ENCODE peak calls at places on chromosomes 13 and 19, in five cellular contexts. Y, Q, M, J and K are unnamed samples. For H3K27me3, the result is how much of the 10 kb centered on the place peaks cover.

GRCh38 chr19:54114340-54114826 is 1.1 kb downstream of the TFPT start:
- DNase-seq in J (peak), M (peak), Q (no peak), Y (no peak), K (peak)

GRCh38 chr13:99996177-99996705 is 14.7 kb downstream of the ZIC2 start:
- DNase-seq in Q (no peak), J (no peak), Y (no peak), M (no peak), K (no peak)

GRCh38 chr13:92317066-92317465 is 909.5 kb upstream of the GPC6 start:
- DNase-seq in M (no peak), J (no peak), Q (no peak), Y (no peak), K (no peak)

GRCh38 chr19:41420101-41420880 is 6.9 kb downstream of the B3GNT8 start:
- DNase-seq in Y (no peak), M (peak), J (no peak), Q (no peak), K (no peak)

GRCh38 chr19:38194061-38194701 is 29.8 kb downstream of the DPF1 start:
- DNase-seq in J (no peak), M (no peak), Y (no peak), Q (no peak), K (no peak)

GRCh38 chr19:43839139-43839538 is 12.0 kb downstream of the ZNF283 start:
- DNase-seq in J (no peak), M (no peak), Y (no peak), Q (no peak), K (no peak)

GRCh38 chr13:50410921-50411712 is 395.9 kb downstream of the KCNRG start:
- DNase-seq in M (no peak), Q (peak), J (no peak), Y (no peak), K (no peak)

GRCh38 chr13:97574926-97575325 is 141.0 kb downstream of the RAP2A start:
- DNase-seq in J (no peak), Q (peak), M (peak), Y (no peak), K (peak)

GRCh38 chr19:13984875-13985741 is 21.0 kb downstream of the RFX1 start:
- DNase-seq in M (peak), J (no peak), Q (no peak), Y (no peak), K (no peak)

GRCh38 chr19:28537896-28538295 is 675.1 kb downstream of the UQCRFS1 start:
- DNase-seq in Y (no peak), M (no peak), J (no peak), Q (no peak), K (no peak)

GRCh38 chr13:79724348-79725103 is 243.6 kb downstream of the NDFIP2 start:
- DNase-seq in Q (no peak), M (no peak), J (no peak), Y (no peak), K (peak)

GRCh38 chr19:1920644-1921043 is 15.4 kb downstream of the ADAT3 start:
- DNase-seq in M (no peak), J (no peak), Q (no peak), Y (no peak), K (no peak)

GRCh38 chr13:89763011-89763410 is 1584.5 kb upstream of the MIR17HG start:
- DNase-seq in J (no peak), Q (no peak), Y (no peak), M (no peak), K (no peak)

GRCh38 chr19:37114001-37114400 is 35.8 kb downstream of the ZNF420 start:
- DNase-seq in Q (no peak), M (no peak), J (no peak), Y (no peak), K (no peak)

GRCh38 chr19:58196911-58197616 is 14.2 kb downstream of the ZNF274 start:
- DNase-seq in Q (no peak), J (no peak), M (peak), Y (no peak), K (no peak)

GRCh38 chr13:21913010-21913409 is 242.1 kb downstream of the FGF9 start:
- DNase-seq in Q (no peak), Y (no peak), J (no peak), M (no peak), K (no peak)

GRCh38 chr19:13146763-13147563 is 3.2 kb downstream of the STX10 start:
- DNase-seq in Y (no peak), M (peak), Q (no peak), J (peak), K (peak)

GRCh38 chr19:9721861-9722260 is 46.7 kb downstream of the ZNF846 start:
- DNase-seq in M (peak), Y (no peak), J (no peak), Q (no peak), K (no peak)

GRCh38 chr13:113184568-113185440 is 23.7 kb downstream of the PCID2 start:
- DNase-seq in Y (no peak), Q (no peak), J (no peak), M (no peak), K (no peak)

GRCh38 chr13:64850017-64850416 is 2380.1 kb downstream of the PCDH9 start:
- DNase-seq in Q (no peak), J (no peak), M (no peak), Y (no peak), K (no peak)

GRCh38 chr13:50942630-50943311 is 33.2 kb downstream of the RNASEH2B start:
- DNase-seq in J (no peak), Q (no peak), Y (no peak), M (no peak), K (no peak)

GRCh38 chr19:42368765-42369164 is 21.3 kb downstream of the CNFN start:
- DNase-seq in M (no peak), J (no peak), Y (no peak), Q (no peak), K (no peak)

GRCh38 chr13:92573467-92574057 is 653.0 kb upstream of the GPC6 start:
- DNase-seq in M (peak), Y (no peak), J (no peak), Q (no peak), K (no peak)

GRCh38 chr19:40279120-40279551 is 6.0 kb downstream of the AKT2 start:
- DNase-seq in J (no peak), Y (peak), M (no peak), Q (no peak), K (peak)

GRCh38 chr19:29631450-29631849 is 25.4 kb downstream of the POP4 start:
- DNase-seq in Y (no peak), Q (no peak), M (no peak), J (no peak), K (no peak)

GRCh38 chr13:52348081-52348480 is 57.9 kb downstream of the THSD1 start:
- DNase-seq in Y (no peak), Q (no peak), J (no peak), M (no peak), K (no peak)

GRCh38 chr13:75633285-75633684 is 2.8 kb upstream of the LMO7 start:
- DNase-seq in Y (no peak), Q (no peak), J (no peak), M (no peak), K (no peak)

GRCh38 chr13:101623469-101624209 is 171.2 kb downstream of the ITGBL1 start:
- DNase-seq in M (no peak), Y (no peak), J (no peak), Q (no peak), K (no peak)

GRCh38 chr13:113917523-113918371 is 53.9 kb upstream of the GAS6 start:
- DNase-seq in Y (no peak), J (peak), Q (no peak), M (no peak), K (no peak)

GRCh38 chr13:100543872-100544602 is 44.6 kb downstream of the GGACT start:
- DNase-seq in M (no peak), J (no peak), Y (no peak), Q (no peak), K (no peak)

GRCh38 chr19:39127812-39128510 is 2.4 kb downstream of the PAK4 start:
- DNase-seq in J (peak), Q (no peak), M (no peak), Y (no peak), K (peak)

GRCh38 chr13:112722433-112723250 is 32.8 kb downstream of the ATP11A start:
- DNase-seq in M (no peak), J (peak), Y (no peak), Q (peak), K (no peak)

GRCh38 chr13:37382156-37382555 is 216.4 kb downstream of the POSTN start:
- DNase-seq in M (no peak), Q (no peak), J (no peak), Y (no peak), K (no peak)

GRCh38 chr19:50835103-50835784 is 1.9 kb upstream of the KLK15 start:
- DNase-seq in Q (no peak), M (no peak), Y (no peak), J (no peak), K (peak)

GRCh38 chr13:59641758-59642157 is 522.0 kb downstream of the DIAPH3 start:
- DNase-seq in Y (no peak), J (no peak), Q (no peak), M (no peak), K (no peak)

GRCh38 chr19:4581381-4582111 is 22.1 kb upstream of the SEMA6B start:
- DNase-seq in Q (no peak), Y (no peak), J (no peak), M (no peak), K (no peak)

GRCh38 chr19:4582112-4582553 is 22.6 kb upstream of the SEMA6B start:
- DNase-seq in Y (no peak), M (no peak), Q (no peak), J (no peak), K (no peak)

GRCh38 chr19:4584670-4585460 is 25.4 kb upstream of the SEMA6B start:
- DNase-seq in Q (no peak), J (no peak), Y (no peak), M (no peak), K (no peak)

GRCh38 chr19:4583961-4584669 is 24.6 kb upstream of the SEMA6B start:
- DNase-seq in Q (no peak), M (no peak), J (no peak), Y (no peak), K (no peak)

DNA sequence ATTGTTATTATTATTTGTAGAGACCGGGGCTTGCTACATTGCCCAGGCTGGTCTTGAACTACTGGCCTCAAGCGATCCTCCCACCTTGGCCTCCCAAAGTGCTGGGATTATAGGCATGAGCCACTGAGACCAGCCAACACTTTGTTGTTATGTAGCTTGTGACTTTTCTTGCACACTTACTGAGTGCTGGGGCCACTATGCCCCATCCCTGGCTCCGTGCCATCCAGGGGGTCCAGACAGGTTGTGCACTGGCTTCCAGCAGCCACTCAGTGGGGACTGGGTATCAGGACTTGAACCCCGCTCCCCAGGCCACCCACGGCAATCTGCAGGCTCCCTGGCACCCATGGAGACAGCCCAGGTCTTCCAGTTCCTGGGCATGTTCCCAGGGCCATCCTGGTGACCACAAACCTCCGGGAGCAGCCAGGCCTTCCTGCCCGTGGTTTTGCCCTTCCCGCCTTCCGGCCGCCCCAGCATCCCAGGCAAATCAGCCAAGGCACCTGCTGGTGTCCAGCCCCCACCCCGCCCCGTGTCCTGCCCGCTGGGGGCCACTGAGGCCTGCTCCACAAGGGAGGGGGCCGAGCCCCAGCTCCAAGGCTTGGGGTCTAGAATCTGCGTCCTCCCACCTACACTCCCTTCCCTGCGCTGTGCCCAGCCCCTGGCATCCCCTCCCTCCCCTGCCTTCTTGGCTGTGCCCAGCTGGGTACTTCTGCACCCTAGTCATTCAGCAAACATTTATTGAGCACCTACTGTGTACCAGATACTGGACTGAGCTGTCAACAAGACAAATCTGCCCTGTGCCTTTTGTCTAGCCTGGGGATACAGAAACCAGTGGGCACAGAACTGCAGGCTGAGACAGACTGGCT is 23.7 kb upstream of the SEMA6B start:
- DNase-seq in Q (no peak), Y (no peak), M (no peak), J (no peak), K (no peak)
- H3K27me3 ChIP-seq in Q (under half), Y (under half), M (half or more), J (half or more), K (half or more)

DNA sequence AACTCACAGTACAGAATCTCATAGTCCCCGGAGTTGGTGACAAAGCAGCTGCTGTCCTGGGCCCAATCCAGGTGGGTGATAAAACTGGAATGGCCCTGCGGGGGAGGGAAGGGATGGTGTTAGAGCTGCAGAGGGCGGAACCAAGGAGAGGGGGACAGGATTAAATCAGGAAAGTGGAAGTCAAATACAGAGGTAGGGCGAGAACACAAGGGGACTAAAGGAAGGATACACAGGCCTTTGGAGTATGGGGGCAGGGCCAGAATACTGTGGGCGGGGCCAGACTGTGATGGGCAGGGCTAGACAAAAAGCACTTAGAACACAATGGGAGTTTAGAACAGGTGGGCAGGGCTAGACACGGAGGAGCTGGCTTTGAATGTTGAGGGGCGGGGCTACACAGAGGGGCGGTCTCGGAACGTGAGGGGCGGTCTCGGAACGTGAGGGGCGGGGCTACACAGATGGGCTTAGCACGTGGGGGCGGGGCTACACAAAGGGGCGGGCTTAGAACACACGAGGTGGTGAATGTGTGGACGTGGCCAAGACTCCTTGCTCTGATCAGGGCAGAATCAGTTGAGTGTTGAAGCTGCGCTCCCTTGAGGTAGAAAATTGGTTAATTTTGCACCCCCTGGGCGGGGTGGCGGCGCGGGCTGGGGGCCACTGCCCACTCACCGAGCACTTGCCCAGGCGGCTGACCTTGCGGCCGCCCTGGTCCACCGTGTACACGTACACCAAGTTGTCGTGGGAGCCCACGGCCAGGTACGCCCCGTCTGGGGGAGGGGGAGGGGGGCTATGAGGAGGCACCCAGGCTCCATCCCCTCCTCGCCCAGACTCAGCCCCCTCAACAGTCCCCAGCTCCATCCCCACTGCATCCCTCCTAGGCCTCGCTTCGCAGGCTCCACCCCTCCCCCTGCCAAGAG is 14.0 kb upstream of the GPR4 start:
- DNase-seq in Y (peak), M (peak), Q (no peak), J (peak), K (peak)
- TF ChIP-seq POLR2AphosphoS5 in Y (no peak), M (no peak), Q (no peak), J (no peak), K (no peak)

GRCh38 chr19:46868444-46868843 is 7.6 kb downstream of the ARHGAP35 start:
- DNase-seq in M (no peak), J (no peak), Q (no peak), Y (no peak), K (no peak)
- TF ChIP-seq CTCF in M (no peak), J (no peak), Q (no peak), Y (no peak), K (no peak)

DNA sequence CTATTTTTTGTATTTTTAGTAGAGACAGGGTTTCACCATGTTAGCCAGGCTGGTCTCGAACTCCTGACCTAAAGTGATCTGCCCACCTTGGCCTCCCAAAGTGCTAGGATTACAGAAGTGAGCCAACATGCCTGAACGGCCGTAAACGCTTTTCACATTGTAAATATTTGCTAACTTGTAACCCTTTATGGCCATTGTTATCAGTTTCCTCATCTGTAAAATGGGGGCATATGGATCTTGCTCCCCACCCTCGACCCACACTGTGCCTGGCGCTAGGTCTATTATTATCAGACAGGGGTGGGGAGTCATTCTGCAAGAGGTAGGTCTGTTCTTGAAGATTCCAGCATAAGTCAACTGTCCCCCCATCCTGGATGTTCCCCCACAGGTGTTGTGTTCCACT is 11.9 kb downstream of the NCAN start:
- DNase-seq in Q (no peak), J (no peak), M (no peak), Y (no peak), K (no peak)
- H3K27me3 ChIP-seq in Q (under half), J (half or more), M (under half), Y (under half), K (half or more)

GRCh38 chr13:30340367-30341184 is 33.2 kb upstream of the KATNAL1 start:
- DNase-seq in M (peak), Y (peak), Q (no peak), J (no peak), K (peak)

GRCh38 chr13:30345426-30346100 is 38.2 kb upstream of the KATNAL1 start:
- DNase-seq in Y (no peak), M (no peak), J (no peak), Q (no peak), K (no peak)

GRCh38 chr13:30346789-30347167 is 39.4 kb upstream of the KATNAL1 start:
- DNase-seq in Y (no peak), Q (no peak), M (no peak), J (no peak), K (no peak)

GRCh38 chr13:30341815-30342570 is 34.6 kb upstream of the KATNAL1 start:
- DNase-seq in Y (peak), M (no peak), J (peak), Q (no peak), K (peak)

GRCh38 chr13:30346159-30346788 is 38.9 kb upstream of the KATNAL1 start:
- DNase-seq in J (peak), Q (no peak), M (peak), Y (no peak), K (peak)
- TF ChIP-seq POLR2AphosphoS5 in J (no peak), Q (no peak), M (peak), Y (no peak), K (no peak)

GRCh38 chr13:106376411-106377112 is 158.9 kb downstream of the EFNB2 start:
- DNase-seq in M (no peak), Q (peak), J (peak), Y (peak), K (no peak)
- TF ChIP-seq CTCF in M (no peak), Q (peak), J (no peak), Y (no peak), K (no peak)

GRCh38 chr13:42038661-42039456 is 9.6 kb upstream of the DGKH start:
- DNase-seq in M (no peak), J (no peak), Q (no peak), Y (no peak), K (no peak)
- H3K27me3 ChIP-seq in M (under half), J (under half), Q (under half), Y (under half), K (under half)

DNA sequence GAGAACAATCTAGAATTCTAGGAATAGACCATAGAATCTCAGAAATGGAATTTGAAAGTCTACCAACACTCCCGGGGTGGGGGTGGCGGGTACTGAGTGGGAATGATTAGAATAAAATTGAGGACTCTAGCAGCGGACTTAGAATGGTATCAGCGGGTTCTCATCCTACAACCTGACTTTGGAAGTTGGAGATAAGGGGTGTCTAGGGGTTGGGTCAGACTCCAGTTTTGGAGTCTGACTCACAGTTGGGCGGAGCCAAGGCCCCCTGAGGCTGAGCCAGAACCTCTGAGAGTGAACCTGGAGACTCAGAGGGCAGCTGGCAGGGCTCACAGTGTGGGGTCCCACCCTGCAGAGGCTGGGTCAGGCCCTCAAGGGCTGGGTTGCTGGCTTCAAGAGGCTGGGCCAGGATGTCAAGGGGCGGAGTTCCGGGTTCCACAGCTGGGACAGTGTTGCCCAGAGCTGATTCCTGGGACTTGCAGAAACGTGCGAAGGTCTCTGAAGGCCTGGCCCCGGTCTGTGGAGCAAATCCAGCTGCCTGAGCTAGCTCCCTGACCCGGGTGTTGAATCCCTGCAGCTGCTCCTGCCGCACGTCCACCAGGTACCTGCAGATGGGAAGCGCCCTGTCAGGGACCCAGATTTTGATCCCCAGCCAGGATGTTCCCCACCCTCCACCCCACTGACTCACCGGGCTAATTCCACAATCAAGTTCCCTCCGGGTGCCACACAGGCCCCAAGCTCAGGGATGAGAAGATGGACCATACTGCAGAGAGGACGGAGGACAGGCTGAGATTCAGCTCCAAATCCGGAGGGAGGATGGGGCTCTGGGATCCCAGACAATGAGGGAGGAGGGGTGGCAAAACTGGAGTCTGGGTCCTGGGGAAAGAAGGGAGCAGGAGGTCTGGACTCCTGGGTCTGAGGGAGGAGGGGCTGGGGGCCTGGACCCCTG is 1.6 kb upstream of the TNNI3 start:
- DNase-seq in J (no peak), Q (no peak), M (no peak), Y (no peak), K (no peak)
- TF ChIP-seq POLR2AphosphoS5 in J (no peak), Q (no peak), M (no peak), Y (no peak), K (no peak)